ENCODE peak calls at places on chromosomes 12 and 14, in eight cellular contexts. J is T-cell; Q is left kidney; C is neural progenitor cell; M is substantia nigra; X is effector memory CD4-positive, alpha-beta T cell; G is NCI-H510A treated with DMSO at 0.1 percent for 48 hours; Z is trophoblast cell. I is an unnamed sample.

GRCh38 chr14:99947695-99948094 is 117.5 kb upstream of the EVL start:
- DNase-seq in Z (no peak), J (no peak), X (no peak), G (no peak), M (no peak), C (no peak), Q (no peak), I (no peak)

GRCh38 chr12:52354197-52354596 is 13.1 kb downstream of the KRT85 start:
- DNase-seq in X (no peak), M (no peak), J (no peak), Z (no peak), G (no peak), Q (no peak), C (no peak), I (no peak)

GRCh38 chr14:80584638-80585505 is 356.7 kb downstream of the CEP128 start:
- DNase-seq in C (no peak), X (no peak), Z (no peak), M (no peak), G (peak), Q (no peak), J (no peak), I (peak)

GRCh38 chr14:53767566-53767965 is 189.1 kb downstream of the BMP4 start:
- DNase-seq in G (no peak), Q (no peak), M (no peak), C (no peak), X (no peak), Z (no peak), J (no peak), I (no peak)

GRCh38 chr12:55142896-55143870 is 17.0 kb downstream of the OR9K2 start:
- DNase-seq in Z (peak), G (peak), C (peak), X (no peak), J (no peak), M (no peak), Q (peak), I (peak)

GRCh38 chr12:23523339-23523738 is 426.1 kb downstream of the SOX5 start:
- DNase-seq in Q (no peak), G (no peak), Z (no peak), C (peak), J (no peak), M (no peak), X (no peak), I (no peak)

GRCh38 chr14:98926151-98926550 is 345.8 kb downstream of the BCL11B start:
- DNase-seq in Z (no peak), C (no peak), G (no peak), J (peak), Q (no peak), M (no peak), X (no peak), I (no peak)

GRCh38 chr12:111444314-111444705 is 38.6 kb downstream of the SH2B3 start:
- DNase-seq in C (no peak), G (no peak), X (no peak), J (no peak), M (no peak), Q (no peak), Z (no peak), I (peak)

GRCh38 chr14:64757601-64758000 is 53.4 kb downstream of the PLEKHG3 start:
- DNase-seq in Z (no peak), C (no peak), G (no peak), J (no peak), Q (no peak), X (no peak), M (no peak), I (no peak)

GRCh38 chr14:71005076-71005475 is 97.8 kb downstream of the PCNX1 start:
- DNase-seq in M (no peak), Q (no peak), J (no peak), Z (no peak), X (no peak), C (no peak), G (no peak), I (no peak)

GRCh38 chr12:79174656-79175055 is 310.1 kb downstream of the SYT1 start:
- DNase-seq in J (no peak), Z (no peak), Q (peak), C (no peak), G (peak), X (no peak), M (no peak), I (peak)

GRCh38 chr12:27198036-27198435 is 46.0 kb upstream of the STK38L start:
- DNase-seq in Z (no peak), J (no peak), X (no peak), G (no peak), C (no peak), M (no peak), Q (no peak), I (no peak)

GRCh38 chr14:21241218-21241819 is 27.9 kb downstream of the HNRNPC start:
- DNase-seq in M (no peak), Q (peak), C (no peak), Z (no peak), G (peak), J (no peak), X (no peak), I (no peak)

GRCh38 chr14:89973234-89973823 is 17.6 kb downstream of the TDP1 start:
- DNase-seq in G (peak), Q (peak), X (peak), M (peak), Z (peak), C (peak), J (peak), I (peak)

GRCh38 chr14:20477211-20477876 is 8.1 kb downstream of the PNP start:
- DNase-seq in X (peak), Q (no peak), C (no peak), Z (peak), M (peak), G (peak), J (peak), I (peak)

GRCh38 chr14:32008602-32009193 is 68.4 kb upstream of the ARHGAP5 start:
- DNase-seq in C (no peak), X (no peak), Q (no peak), M (no peak), J (no peak), G (no peak), Z (no peak), I (no peak)

GRCh38 chr12:119258149-119258548 is 76.4 kb upstream of the CCDC60 start:
- DNase-seq in X (no peak), M (no peak), J (no peak), Z (no peak), G (peak), Q (peak), C (no peak), I (no peak)